ENCODE peak calls at places on chromosomes 7 and 10, in nine cellular contexts. A is IMR-90; N is GM23338; S is PC-9; U is Panc1; F is CD8-positive, alpha-beta T cell; B is pancreas; R is body of pancreas; E is thoracic aorta. H is an unnamed sample.

GRCh38 chr7:47581821-47582747 is at the start of gene TNS3:
- DNase-seq in A (peak; percentile 36), N (peak; percentile 78), S (peak; percentile 64), U (no peak), F (no peak), B (peak; percentile 56), R (peak; percentile 58), E (no peak), H (peak; percentile 65)

GRCh38 chr10:71927669-71928592 is 36.3 kb upstream of the CHST3 start:
- DNase-seq in A (peak; percentile 76), N (no peak), S (peak; percentile 77), U (no peak), F (no peak), B (no peak), R (no peak), E (no peak), H (no peak)

GRCh38 chr10:87038286-87038717 is 18.2 kb downstream of the FAM25A start:
- DNase-seq in A (no peak), N (no peak), S (no peak), U (no peak), F (no peak), B (no peak), R (no peak), E (no peak), H (no peak)

GRCh38 chr10:86216886-86217285 is 149.7 kb downstream of the GRID1 start:
- DNase-seq in A (no peak), N (no peak), S (no peak), U (no peak), F (no peak), B (no peak), R (no peak), E (no peak), H (no peak)

GRCh38 chr7:34155225-34155908 is 250.0 kb downstream of the BMPER start:
- DNase-seq in A (peak; percentile 96), N (no peak), S (no peak), U (no peak), F (no peak), B (no peak), R (no peak), E (no peak), H (no peak)

GRCh38 chr7:107233174-107233573 is 64.4 kb downstream of the HBP1 start:
- DNase-seq in A (no peak), N (peak; percentile 37), S (no peak), U (no peak), F (no peak), B (no peak), R (no peak), E (no peak), H (peak; percentile 40)

GRCh38 chr7:51019231-51019844 is 236.6 kb upstream of the GRB10 start:
- DNase-seq in A (peak; percentile 51), N (no peak), S (peak; percentile 48), U (no peak), F (no peak), B (no peak), R (no peak), E (no peak), H (no peak)

GRCh38 chr10:121036431-121036830 is 185.3 kb downstream of the WDR11 start:
- DNase-seq in A (no peak), N (peak; percentile 24), S (no peak), U (no peak), F (no peak), B (no peak), R (no peak), E (no peak), H (peak; percentile 63)

GRCh38 chr10:119190353-119190752 is 11.7 kb upstream of the PRDX3 start:
- DNase-seq in A (peak; percentile 99), N (no peak), S (peak; percentile 88), U (peak; percentile 67), F (no peak), B (peak; percentile 32), R (no peak), E (no peak), H (peak; percentile 73)

GRCh38 chr7:55590517-55591281 is 18.4 kb upstream of the VOPP1 start:
- DNase-seq in A (no peak), N (no peak), S (no peak), U (no peak), F (no peak), B (no peak), R (no peak), E (no peak), H (no peak)

GRCh38 chr7:51279391-51280023 is 37.1 kb downstream of the COBL start:
- DNase-seq in A (no peak), N (no peak), S (no peak), U (no peak), F (no peak), B (no peak), R (no peak), E (no peak), H (no peak)

GRCh38 chr7:149856-150636 is 42.3 kb upstream of the FAM20C start:
- DNase-seq in A (no peak), N (peak; percentile 56), S (no peak), U (no peak), F (peak; percentile 10), B (peak; percentile 49), R (peak; percentile 54), E (no peak), H (peak; percentile 40)

GRCh38 chr10:605632-606325 is 83.7 kb downstream of the DIP2C start:
- DNase-seq in A (no peak), N (no peak), S (no peak), U (no peak), F (no peak), B (no peak), R (no peak), E (no peak), H (no peak)

GRCh38 chr7:1229334-1229935 is 3.2 kb upstream of the UNCX start:
- DNase-seq in A (no peak), N (peak; percentile 75), S (no peak), U (no peak), F (no peak), B (no peak), R (no peak), E (no peak), H (peak; percentile 30)

GRCh38 chr10:77603529-77603927 is 34.1 kb downstream of the KCNMA1 start:
- DNase-seq in A (peak; percentile 44), N (peak; percentile 37), S (no peak), U (no peak), F (no peak), B (peak; percentile 19), R (no peak), E (no peak), H (peak; percentile 36)

GRCh38 chr7:157129907-157130460 is 8.7 kb upstream of the UBE3C start:
- DNase-seq in A (no peak), N (no peak), S (no peak), U (no peak), F (no peak), B (no peak), R (no peak), E (no peak), H (no peak)

GRCh38 chr10:112689327-112689726 is 242.3 kb downstream of the VTI1A start:
- DNase-seq in A (peak; percentile 5), N (peak; percentile 71), S (no peak), U (no peak), F (no peak), B (no peak), R (no peak), E (no peak), H (peak; percentile 64)

GRCh38 chr10:69895759-69896158 is 94.1 kb downstream of the COL13A1 start:
- DNase-seq in A (peak; percentile 78), N (no peak), S (no peak), U (no peak), F (no peak), B (no peak), R (no peak), E (no peak), H (no peak)

GRCh38 chr7:135923700-135924261 is 53.4 kb downstream of the MTPN start:
- DNase-seq in A (peak; percentile 96), N (no peak), S (peak; percentile 83), U (peak; percentile 85), F (no peak), B (no peak), R (no peak), E (no peak), H (peak; percentile 34)

GRCh38 chr10:97669561-97669960 is 17.5 kb downstream of the AVPI1 start:
- DNase-seq in A (no peak), N (no peak), S (no peak), U (no peak), F (no peak), B (no peak), R (no peak), E (no peak), H (no peak)
- H3K4me3 ChIP-seq in A (no peak overlapping the region), N (no peak overlapping the region), S (no peak overlapping the region), U (no peak overlapping the region), F (no peak overlapping the region), B (no peak overlapping the region), R (no peak overlapping the region), E (no peak overlapping the region), H (no peak overlapping the region)

GRCh38 chr7:92767427-92767826 is 68.9 kb downstream of the CDK6 start:
- DNase-seq in A (peak; percentile 53), N (no peak), S (no peak), U (no peak), F (no peak), B (no peak), R (no peak), E (no peak), H (no peak)
- H3K27ac ChIP-seq in A (no peak overlapping the region), N (peak overlapping the region; percentile 89), S (peak overlapping the region; percentile 93), U (peak overlapping the region; percentile 74), F (no peak overlapping the region), B (no peak overlapping the region), R (no peak overlapping the region), E (no peak overlapping the region), H (no peak overlapping the region)

GRCh38 chr7:128884561-128885369 is 22.1 kb downstream of the ATP6V1F start:
- DNase-seq in A (no peak), N (no peak), S (no peak), U (no peak), F (no peak), B (no peak), R (no peak), E (no peak), H (no peak)

GRCh38 chr7:128881458-128882125 is 18.9 kb downstream of the ATP6V1F start:
- DNase-seq in A (no peak), N (no peak), S (no peak), U (no peak), F (no peak), B (no peak), R (no peak), E (no peak), H (no peak)

GRCh38 chr7:128882134-128882533 is 19.5 kb downstream of the ATP6V1F start:
- DNase-seq in A (no peak), N (no peak), S (no peak), U (no peak), F (no peak), B (no peak), R (no peak), E (no peak), H (no peak)

GRCh38 chr7:128885370-128886187 is 22.9 kb downstream of the ATP6V1F start:
- DNase-seq in A (no peak), N (no peak), S (no peak), U (no peak), F (no peak), B (no peak), R (no peak), E (no peak), H (no peak)

GRCh38 chr7:128883622-128884549 is 21.2 kb downstream of the ATP6V1F start:
- DNase-seq in A (peak; percentile 54), N (peak; percentile 94), S (no peak), U (peak; percentile 52), F (peak; percentile 71), B (peak; percentile 56), R (peak; percentile 83), E (no peak), H (peak; percentile 83)
- H3K4me3 ChIP-seq in A (no peak overlapping the region), N (no peak overlapping the region), S (no peak overlapping the region), U (no peak overlapping the region), F (no peak overlapping the region), B (no peak overlapping the region), R (no peak overlapping the region), E (no peak overlapping the region), H (no peak overlapping the region)

GRCh38 chr7:32253245-32253644 is 183.0 kb upstream of the PDE1C start:
- DNase-seq in A (no peak), N (no peak), S (no peak), U (no peak), F (no peak), B (no peak), R (no peak), E (no peak), H (no peak)
- H3K27ac ChIP-seq in A (no peak overlapping the region), N (no peak overlapping the region), S (no peak overlapping the region), U (no peak overlapping the region), F (no peak overlapping the region), B (no peak overlapping the region), R (no peak overlapping the region), E (no peak overlapping the region), H (no peak overlapping the region)

H was measured in mesendoderm.